ENCODE peak calls at places on chromosome 2, in five cellular contexts. Z, C, I, U and S are unnamed samples.

GRCh38 chr2:101961287-101962242 is 30.2 kb upstream of the IL1R2 start:
- DNase-seq in U (peak; percentile 80), Z (no peak), I (peak; percentile 97), C (no peak), S (peak; percentile 100)

GRCh38 chr2:81389203-81389602 is 1084.7 kb upstream of the LRRTM1 start:
- DNase-seq in U (no peak), Z (no peak), C (no peak), I (no peak), S (no peak)

GRCh38 chr2:204477358-204477950 is 67.8 kb upstream of the PARD3B start:
- DNase-seq in Z (no peak), C (no peak), I (no peak), U (no peak), S (no peak)

GRCh38 chr2:48915227-48915626 is 159.7 kb upstream of the LHCGR start:
- DNase-seq in Z (no peak), I (no peak), C (no peak), U (no peak), S (no peak)

GRCh38 chr2:232388324-232388891 is 9.9 kb downstream of the ALPP start:
- DNase-seq in I (no peak), Z (no peak), C (no peak), U (peak; percentile 63), S (no peak)

GRCh38 chr2:43217228-43218220 is 8.9 kb downstream of the ZFP36L2 start:
- DNase-seq in C (no peak), Z (no peak), U (no peak), I (no peak), S (no peak)

GRCh38 chr2:31962757-31963361 is 47.9 kb downstream of the MEMO1 start:
- DNase-seq in C (no peak), Z (no peak), U (no peak), I (no peak), S (no peak)

GRCh38 chr2:73112026-73112912 is 479 bp downstream of the RAB11FIP5 start:
- DNase-seq in C (peak; percentile 73), Z (no peak), U (peak; percentile 71), I (peak; percentile 66), S (no peak)

GRCh38 chr2:156399950-156400703 is 36.1 kb upstream of the GPD2 start:
- DNase-seq in U (peak; percentile 91), C (peak; percentile 86), Z (no peak), I (peak; percentile 95), S (peak; percentile 39)

GRCh38 chr2:234163510-234163909 is 113.0 kb downstream of the SPP2 start:
- DNase-seq in U (no peak), C (peak; percentile 43), Z (no peak), I (no peak), S (no peak)

GRCh38 chr2:67394734-67395133 is 2.4 kb upstream of the ETAA1 start:
- DNase-seq in C (no peak), Z (no peak), U (no peak), I (no peak), S (no peak)

GRCh38 chr2:197672494-197672893 is 2.9 kb downstream of the RFTN2 start:
- DNase-seq in U (no peak), C (no peak), Z (no peak), I (no peak), S (no peak)

GRCh38 chr2:232332940-232333259 is 45.7 kb upstream of the ALPP start:
- DNase-seq in Z (no peak), U (peak; percentile 36), I (peak; percentile 57), C (no peak), S (no peak)

GRCh38 chr2:130843321-130843985 is 6.7 kb downstream of the ARHGEF4 start:
- DNase-seq in U (no peak), I (no peak), Z (no peak), C (no peak), S (no peak)

GRCh38 chr2:185241556-185241955 is 497.0 kb upstream of the FSIP2 start:
- DNase-seq in Z (no peak), C (no peak), I (no peak), U (no peak), S (no peak)

GRCh38 chr2:199273043-199273647 is 184.6 kb downstream of the SATB2 start:
- DNase-seq in I (no peak), Z (no peak), U (no peak), C (no peak), S (peak; percentile 49)

GRCh38 chr2:227657204-227657845 is 9.3 kb upstream of the SCYGR5 start:
- DNase-seq in I (no peak), Z (no peak), U (no peak), C (no peak), S (peak; percentile 34)

GRCh38 chr2:15772681-15773080 is 167.7 kb upstream of the MYCN start:
- DNase-seq in I (no peak), U (no peak), C (no peak), Z (no peak), S (no peak)

GRCh38 chr2:62740221-62740620 is 34.7 kb downstream of the EHBP1 start:
- DNase-seq in C (no peak), Z (no peak), I (no peak), U (no peak), S (no peak)

GRCh38 chr2:135168119-135168872 is 116.2 kb downstream of the RAB3GAP1 start:
- DNase-seq in I (no peak), U (no peak), Z (no peak), C (no peak), S (no peak)

GRCh38 chr2:113178891-113179290 is 5.1 kb downstream of the PSD4 start:
- DNase-seq in Z (peak; percentile 47), C (no peak), U (no peak), I (peak; percentile 23), S (no peak)

GRCh38 chr2:9251154-9252001 is 44.8 kb downstream of the ASAP2 start:
- DNase-seq in I (peak; percentile 78), C (no peak), U (no peak), Z (no peak), S (no peak)

GRCh38 chr2:37635359-37636208 is 35.9 kb downstream of the CDC42EP3 start:
- DNase-seq in C (no peak), Z (peak; percentile 52), I (no peak), U (peak; percentile 67), S (no peak)

GRCh38 chr2:156333951-156334495 is 1.5 kb upstream of the NR4A2 start:
- DNase-seq in U (peak; percentile 88), Z (peak; percentile 47), C (peak; percentile 49), I (peak; percentile 87), S (no peak)

GRCh38 chr2:118845005-118845842 is 2.2 kb downstream of the EN1 start:
- DNase-seq in C (peak; percentile 47), Z (no peak), I (peak; percentile 60), U (no peak), S (no peak)

GRCh38 chr2:231395188-231396057 is at the start of gene B3GNT7:
- DNase-seq in Z (no peak), I (no peak), U (peak; percentile 78), C (peak; percentile 80), S (no peak)

GRCh38 chr2:24024018-24024417 is 14.1 kb downstream of the MFSD2B start:
- DNase-seq in I (no peak), Z (no peak), U (no peak), C (no peak), S (no peak)

GRCh38 chr2:215921884-215922283 is 91.5 kb downstream of the MREG start:
- DNase-seq in C (no peak), Z (no peak), I (no peak), U (no peak), S (peak; percentile 81)

GRCh38 chr2:40033781-40034180 is 254.7 kb upstream of the THUMPD2 start:
- DNase-seq in C (no peak), U (no peak), Z (no peak), I (no peak), S (no peak)

GRCh38 chr2:11175293-11175795 is 20.1 kb downstream of the SLC66A3 start:
- DNase-seq in I (no peak), C (no peak), U (no peak), Z (no peak), S (peak; percentile 72)

DNA sequence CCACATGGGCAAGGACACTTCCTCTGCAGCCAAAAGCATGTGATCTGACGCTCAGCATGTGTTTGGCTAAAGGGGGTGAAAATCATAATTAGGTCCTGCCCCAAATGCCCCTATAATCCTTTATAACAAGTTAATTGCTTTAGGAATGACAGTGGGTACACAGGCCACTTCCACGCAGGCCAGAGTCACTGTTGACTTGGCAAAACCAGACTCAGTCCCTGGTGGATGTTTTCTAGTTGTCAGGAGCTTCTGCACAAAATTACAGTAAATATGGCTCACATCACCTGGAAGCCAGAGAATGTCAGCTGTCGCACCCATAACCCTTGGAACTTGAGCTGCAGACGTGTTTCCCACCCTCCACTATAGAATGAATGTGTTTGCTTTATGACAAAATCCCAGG is 13.3 kb upstream of the PXDN start:
- DNase-seq in C (no peak), Z (no peak), I (no peak), U (no peak), S (no peak)
- TF ChIP-seq CTCF in C (no peak), Z (no peak), I (no peak), U (no peak), S (no peak)

GRCh38 chr2:3596891-3597290 is 2.0 kb downstream of the COLEC11 start:
- DNase-seq in Z (no peak), I (no peak), U (no peak), C (no peak), S (no peak)
- H3K4me3 ChIP-seq in Z (no peak overlapping the region), I (no peak overlapping the region), U (no peak overlapping the region), C (no peak overlapping the region), S (no peak overlapping the region)

DNA sequence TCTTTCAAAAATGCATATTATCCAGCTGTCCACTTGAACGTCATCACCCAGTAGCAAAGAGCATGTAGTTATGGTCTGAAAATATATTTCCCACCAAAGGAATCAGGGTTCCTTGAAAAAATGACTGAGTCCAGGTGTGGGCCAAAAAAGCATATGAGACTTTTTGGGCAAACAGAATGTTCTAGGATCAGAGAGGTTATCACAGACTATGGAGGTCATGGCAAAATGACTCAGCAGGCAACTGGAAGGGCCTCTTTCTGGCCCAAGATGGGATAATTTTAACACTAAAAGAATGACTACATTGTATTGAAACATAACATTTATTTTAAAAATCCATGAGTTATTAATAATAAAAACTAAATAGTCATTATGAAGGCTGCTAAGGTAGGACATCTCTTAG is 77.1 kb downstream of the COBLL1 start:
- DNase-seq in I (no peak), C (no peak), Z (no peak), U (no peak), S (no peak)
- TF ChIP-seq CTCF in I (no peak), C (no peak), Z (no peak), U (no peak), S (no peak)

GRCh38 chr2:85066006-85066405 is 67.2 kb upstream of the TCF7L1 start:
- DNase-seq in C (no peak), I (no peak), U (no peak), Z (no peak), S (no peak)

GRCh38 chr2:85064927-85065630 is 68.1 kb upstream of the TCF7L1 start:
- DNase-seq in Z (no peak), C (peak; percentile 73), U (no peak), I (no peak), S (no peak)

GRCh38 chr2:85071096-85071495 is 62.1 kb upstream of the TCF7L1 start:
- DNase-seq in C (no peak), I (no peak), U (no peak), Z (no peak), S (no peak)

GRCh38 chr2:85063981-85064599 is 69.1 kb upstream of the TCF7L1 start:
- DNase-seq in Z (no peak), C (no peak), I (no peak), U (no peak), S (no peak)

DNA sequence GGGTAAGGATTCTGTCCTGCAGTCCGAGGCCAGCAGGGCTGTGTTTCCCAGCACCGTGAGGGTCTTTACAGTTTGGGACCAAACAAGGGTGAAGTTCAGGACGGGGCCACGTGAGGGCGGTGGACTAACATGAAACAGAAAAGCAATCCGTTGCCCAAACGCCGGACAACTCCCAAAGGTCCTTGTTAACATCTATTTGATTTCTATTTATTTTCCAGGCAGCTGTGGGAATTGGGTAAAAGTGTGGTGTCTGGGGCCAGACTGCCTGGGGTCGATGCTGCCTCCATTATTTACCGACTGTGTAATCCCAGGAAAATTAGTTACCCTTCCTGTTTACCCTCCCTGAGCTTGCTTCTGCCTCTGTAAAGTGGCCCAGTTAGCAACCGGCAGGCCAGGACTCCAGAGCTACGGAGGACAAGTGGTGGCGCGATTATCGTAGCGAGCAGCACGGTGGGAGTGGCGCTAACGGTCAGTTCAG is 66.3 kb upstream of the TCF7L1 start:
- DNase-seq in U (peak; percentile 81), C (peak; percentile 75), Z (no peak), I (peak; percentile 82), S (peak; percentile 79)
- H3K4me3 ChIP-seq in U (peak overlapping the region; percentile 33), C (peak overlapping the region; percentile 7), Z (no peak overlapping the region), I (peak overlapping the region; percentile 41), S (no peak overlapping the region)